ENCODE peak calls at places on chromosomes 13 and 19, in eight cellular contexts. Q, L, C, P, G, O, T and A are unnamed samples.

GRCh38 chr13:63010072-63010658 is 1594.5 kb upstream of the PCDH20 start:
- DNase-seq in Q (no peak), L (no peak), C (no peak), P (no peak), G (no peak), O (no peak), T (no peak), A (no peak)

GRCh38 chr19:1487576-1488281 is 2.4 kb downstream of the PCSK4 start:
- DNase-seq in Q (no peak), L (no peak), C (no peak), P (no peak), G (no peak), O (no peak), T (no peak), A (no peak)

GRCh38 chr19:13366529-13367143 is 139.6 kb downstream of the CACNA1A start:
- DNase-seq in Q (no peak), L (peak; percentile 1), C (no peak), P (no peak), G (no peak), O (peak; percentile 28), T (peak; percentile 3), A (peak; percentile 13)

GRCh38 chr13:111286162-111286561 is 34.3 kb upstream of the TEX29 start:
- DNase-seq in Q (no peak), L (no peak), C (no peak), P (no peak), G (no peak), O (no peak), T (no peak), A (no peak)

GRCh38 chr19:10346509-10346908 is 7.1 kb upstream of the ICAM3 start:
- DNase-seq in Q (no peak), L (no peak), C (no peak), P (no peak), G (no peak), O (no peak), T (no peak), A (peak; percentile 8)

GRCh38 chr19:12365094-12365371 is 450 bp downstream of the ZNF442 start:
- DNase-seq in Q (peak; percentile 35), L (no peak), C (no peak), P (no peak), G (no peak), O (peak; percentile 30), T (no peak), A (peak; percentile 18)

GRCh38 chr13:46578590-46578975 is 25.6 kb downstream of the LRCH1 start:
- DNase-seq in Q (no peak), L (no peak), C (no peak), P (no peak), G (no peak), O (no peak), T (no peak), A (no peak)

GRCh38 chr19:55738302-55738701 is at the start of gene NLRP9:
- DNase-seq in Q (no peak), L (no peak), C (no peak), P (no peak), G (no peak), O (no peak), T (no peak), A (no peak)

GRCh38 chr19:15238639-15239155 is 6.4 kb upstream of the EPHX3 start:
- DNase-seq in Q (no peak), L (no peak), C (no peak), P (no peak), G (no peak), O (no peak), T (no peak), A (no peak)

GRCh38 chr13:113647351-113648217 is 10.4 kb downstream of the ATP4B start:
- DNase-seq in Q (peak; percentile 98), L (no peak), C (no peak), P (peak; percentile 5), G (no peak), O (peak; percentile 82), T (peak; percentile 54), A (peak; percentile 54)

GRCh38 chr19:17475541-17476115 is 5.3 kb downstream of the SLC27A1 start:
- DNase-seq in Q (no peak), L (no peak), C (no peak), P (no peak), G (no peak), O (no peak), T (no peak), A (peak; percentile 75)